ENCODE peak calls at places on chromosomes 4 and X, in four cellular contexts. U is H1, H is IMR-90, O is mesendoderm. Z is an unnamed sample.

GRCh38 chrX:41407816-41408215 is 39.3 kb upstream of the NYX start:
- DNase-seq in O (no peak), U (no peak), H (no peak), Z (no peak)

GRCh38 chr4:158845166-158846041 is 76.6 kb downstream of the FNIP2 start:
- DNase-seq in O (peak), H (no peak), U (peak), Z (peak)

GRCh38 chrX:40105791-40106676 is 8.3 kb upstream of the BCOR start:
- DNase-seq in O (peak), U (no peak), H (no peak), Z (peak)

GRCh38 chr4:154349829-154350228 is 141.8 kb downstream of the DCHS2 start:
- DNase-seq in U (no peak), H (no peak), O (peak), Z (no peak)

GRCh38 chrX:153878969-153879653 is 6.9 kb downstream of the L1CAM start:
- DNase-seq in O (peak), U (no peak), H (no peak), Z (peak)

GRCh38 chrX:132636080-132636479 is 147.2 kb upstream of the MBNL3 start:
- DNase-seq in H (no peak), U (no peak), O (no peak), Z (no peak)

GRCh38 chr4:119286377-119287002 is 35.4 kb downstream of the FABP2 start:
- DNase-seq in U (no peak), H (peak), O (peak), Z (no peak)

GRCh38 chr4:116389139-116389538 is 696.2 kb downstream of the TRAM1L1 start:
- DNase-seq in U (no peak), H (no peak), O (no peak), Z (no peak)

GRCh38 chrX:46758163-46758955 is 559 bp downstream of the SLC9A7 start:
- DNase-seq in O (no peak), H (peak), U (no peak), Z (peak)

GRCh38 chr4:184471872-184472539 is 2.3 kb downstream of the IRF2 start:
- DNase-seq in O (no peak), H (peak), U (no peak), Z (no peak)

GRCh38 chrX:106484233-106484632 is 127.5 kb upstream of the RADX start:
- DNase-seq in U (no peak), H (no peak), O (no peak), Z (no peak)

GRCh38 chr4:21769404-21770147 is 179.0 kb downstream of the KCNIP4 start:
- DNase-seq in H (peak), O (no peak), U (no peak), Z (no peak)

GRCh38 chr4:140019619-140020367 is 134.2 kb downstream of the MAML3 start:
- DNase-seq in U (no peak), O (no peak), H (no peak), Z (no peak)

GRCh38 chr4:130825283-130825682 is 1729.3 kb downstream of the C4orf33 start:
- DNase-seq in O (no peak), U (no peak), H (no peak), Z (no peak)

GRCh38 chr4:88107406-88108107 is 50.9 kb downstream of the ABCG2 start:
- DNase-seq in O (no peak), U (no peak), H (peak), Z (no peak)

GRCh38 chrX:155263854-155264628 is at the start of gene RAB39B:
- DNase-seq in H (peak), O (peak), U (peak), Z (peak)

GRCh38 chr4:27023366-27023765 is 162.7 kb downstream of the STIM2 start:
- DNase-seq in O (no peak), U (no peak), H (no peak), Z (no peak)

GRCh38 chrX:24498181-24498580 is 33.1 kb downstream of the PDK3 start:
- DNase-seq in U (no peak), O (peak), H (no peak), Z (no peak)

GRCh38 chr4:135344492-135344891 is 1142.9 kb upstream of the PABPC4L start:
- DNase-seq in U (no peak), H (no peak), O (no peak), Z (no peak)

GRCh38 chrX:112067601-112068000 is 15.0 kb downstream of the TRPC5 start:
- DNase-seq in O (no peak), H (no peak), U (no peak), Z (no peak)

GRCh38 chrX:38170556-38170955 is 50.1 kb downstream of the SRPX start:
- DNase-seq in U (no peak), O (no peak), H (no peak), Z (no peak)

GRCh38 chrX:38172596-38172995 is 48.1 kb downstream of the SRPX start:
- DNase-seq in O (no peak), U (no peak), H (peak), Z (no peak)

GRCh38 chrX:38175140-38175539 is 45.5 kb downstream of the SRPX start:
- DNase-seq in O (peak), H (peak), U (peak), Z (peak)
- H3K4me2 ChIP-seq in O (no peak), H (no peak), U (no peak), Z (no peak)

GRCh38 chr4:109723110-109723509 is 6.8 kb downstream of the PLA2G12A start:
- DNase-seq in O (no peak), U (no peak), H (no peak), Z (no peak)
- H4K5ac ChIP-seq in O (no peak), U (no peak), H (no peak), Z (no peak)

GRCh38 chr4:79298027-79298426 is 27.8 kb downstream of the NAA11 start:
- DNase-seq in O (no peak), H (no peak), U (no peak), Z (no peak)

GRCh38 chr4:79297479-79297878 is 28.4 kb downstream of the NAA11 start:
- DNase-seq in O (no peak), H (no peak), U (no peak), Z (no peak)

GRCh38 chr4:79298484-79298883 is 27.4 kb downstream of the NAA11 start:
- DNase-seq in O (no peak), U (no peak), H (no peak), Z (no peak)

GRCh38 chr4:79297029-79297428 is 28.8 kb downstream of the NAA11 start:
- DNase-seq in U (no peak), O (no peak), H (no peak), Z (no peak)

GRCh38 chr4:79300280-79300679 is 25.6 kb downstream of the NAA11 start:
- DNase-seq in U (no peak), H (no peak), O (no peak), Z (no peak)
- H3K56ac ChIP-seq in U (no peak), H (no peak), O (no peak), Z (no peak)

GRCh38 chr4:83297548-83298260 is 13.1 kb upstream of the COQ2 start:
- DNase-seq in H (no peak), U (no peak), O (no peak), Z (no peak)
- H3K4me2 ChIP-seq in H (no peak), U (no peak), O (no peak), Z (no peak)

DNA sequence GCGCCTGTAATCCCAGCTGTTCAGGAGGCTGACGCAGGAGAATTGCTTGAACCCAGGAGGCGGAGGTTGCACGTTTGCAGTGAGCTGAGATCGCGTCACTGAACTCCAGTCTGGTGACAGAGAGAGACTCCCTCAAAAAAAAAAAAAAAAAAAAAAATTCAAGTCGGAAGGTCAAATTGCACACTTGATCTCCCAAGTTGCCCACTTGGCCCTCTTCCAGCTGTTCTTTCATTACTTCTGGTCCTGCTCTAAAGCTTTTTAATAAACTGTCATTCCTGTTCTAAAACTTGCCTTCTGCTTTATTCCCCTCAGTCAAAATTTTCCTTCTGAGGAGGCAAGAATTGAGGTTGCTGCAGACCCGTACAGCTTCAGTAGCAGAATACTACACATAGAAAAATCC is 2358.0 kb downstream of the ARAP2 start:
- DNase-seq in U (no peak), H (no peak), O (no peak), Z (no peak)
- H4K5ac ChIP-seq in U (no peak), H (no peak), O (no peak), Z (no peak)

DNA sequence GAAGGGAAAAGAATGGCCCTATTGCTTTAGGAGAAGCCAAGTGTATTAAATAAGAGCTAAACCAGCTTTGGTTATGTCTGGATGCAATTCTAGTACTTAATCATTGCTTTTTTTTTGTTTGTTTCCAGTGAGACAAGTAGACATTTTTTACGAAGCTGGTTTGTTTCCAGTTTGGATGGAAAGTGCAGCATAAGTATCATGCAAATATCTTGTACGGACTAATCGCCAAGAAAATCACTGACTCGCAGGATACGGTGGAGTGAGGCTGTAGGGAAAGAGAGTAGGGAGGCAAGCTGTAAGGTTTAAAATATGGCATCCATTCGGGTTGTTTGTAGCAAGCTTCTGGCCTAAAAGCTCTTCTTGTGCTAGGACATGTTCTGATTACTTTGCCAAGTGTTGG is 64.8 kb downstream of the HPGD start:
- DNase-seq in U (no peak), O (no peak), H (no peak), Z (no peak)
- H3K56ac ChIP-seq in U (no peak), O (no peak), H (no peak), Z (no peak)

DNA sequence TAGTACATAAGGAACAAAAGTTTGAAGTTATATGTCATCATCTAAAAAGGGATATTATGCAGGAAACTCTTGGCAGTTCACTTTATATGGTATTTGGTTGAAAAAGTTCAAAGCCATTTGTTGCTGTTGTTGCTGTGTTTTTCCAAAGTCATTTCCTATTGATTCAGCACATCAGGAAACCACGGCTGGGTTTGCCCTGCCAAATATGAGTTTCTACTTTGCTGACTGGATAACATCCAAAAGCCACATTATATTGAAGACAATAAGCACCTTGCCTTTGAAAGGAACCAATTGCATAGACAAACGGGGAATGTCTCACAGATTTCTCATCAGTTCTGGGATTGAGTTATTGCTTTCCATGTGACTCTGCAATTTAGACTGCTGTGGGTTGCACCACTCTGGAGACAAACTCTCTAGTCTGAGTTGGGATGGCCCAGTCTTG is 206.1 kb downstream of the SLC39A8 start:
- DNase-seq in U (no peak), H (no peak), O (no peak), Z (no peak)
- H3K4me2 ChIP-seq in U (no peak), H (no peak), O (no peak), Z (no peak)

DNA sequence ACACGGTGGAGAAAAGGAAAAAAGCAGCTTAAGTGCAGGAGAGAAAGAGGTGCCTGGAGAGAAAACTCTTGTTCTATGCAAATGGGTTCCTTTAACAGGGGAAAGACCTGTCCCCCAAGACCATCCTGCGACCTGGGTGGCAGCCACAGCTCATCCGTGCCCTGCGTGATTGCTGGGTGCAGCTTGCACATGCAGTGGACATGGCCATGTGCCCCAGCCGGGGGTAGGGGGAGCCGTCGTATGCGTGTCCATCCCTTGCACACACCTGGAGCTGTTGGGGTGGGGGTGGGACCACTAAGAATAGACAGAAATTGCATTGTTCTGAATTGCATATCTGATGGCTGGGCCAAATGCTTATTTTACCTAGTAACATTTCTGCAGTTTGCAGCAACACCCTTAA is 171.9 kb downstream of the GUCY2F start:
- DNase-seq in O (no peak), H (no peak), U (no peak), Z (no peak)
- H4K5ac ChIP-seq in O (no peak), H (no peak), U (no peak), Z (no peak)

DNA sequence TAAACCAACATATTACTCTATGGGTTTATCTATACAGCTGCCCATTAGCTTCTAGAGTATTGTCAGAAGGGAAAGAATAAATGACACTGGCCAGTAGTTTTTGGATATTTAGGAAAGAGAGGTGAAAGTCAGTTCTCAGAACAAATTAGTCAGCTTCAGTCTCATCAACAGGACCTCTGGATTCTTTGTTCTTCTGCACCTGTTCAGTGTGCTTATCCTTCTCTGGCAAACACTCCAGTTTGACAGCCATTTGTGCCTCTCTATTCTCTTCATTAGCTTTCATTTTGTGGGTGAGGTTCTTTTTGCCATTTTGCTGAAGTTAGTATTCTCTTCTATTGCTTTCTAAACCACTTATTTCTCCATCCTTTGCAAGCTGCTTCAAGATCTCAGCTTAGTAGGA is 107.0 kb downstream of the PCDH18 start:
- DNase-seq in O (no peak), U (no peak), H (no peak), Z (no peak)
- H3K56ac ChIP-seq in O (no peak), U (no peak), H (no peak), Z (no peak)